ENCODE peak calls at places on chromosome 10, in four cellular contexts. Q is GM12878, I is H1, L is HepG2. A is an unnamed sample.

GRCh38 chr10:21195149-21195731 is 298.1 kb upstream of the NEBL start:
- DNase-seq in L (no peak), I (no peak), Q (no peak), A (no peak)

GRCh38 chr10:29270883-29271282 is 18.0 kb upstream of the LYZL1 start:
- DNase-seq in L (no peak), I (no peak), Q (no peak), A (no peak)

GRCh38 chr10:78543749-78544446 is 510.2 kb downstream of the RPS24 start:
- DNase-seq in L (peak), Q (no peak), I (no peak), A (no peak)

GRCh38 chr10:132376394-132376851 is 20.6 kb upstream of the PWWP2B start:
- DNase-seq in I (no peak), L (no peak), Q (no peak), A (no peak)

GRCh38 chr10:98338896-98339295 is 70.9 kb upstream of the LOXL4 start:
- DNase-seq in I (no peak), Q (no peak), L (no peak), A (no peak)

GRCh38 chr10:75480374-75480773 is 49.0 kb downstream of the LRMDA start:
- DNase-seq in I (no peak), Q (no peak), L (peak), A (no peak)

GRCh38 chr10:68167271-68167670 is 58.0 kb downstream of the MYPN start:
- DNase-seq in L (no peak), Q (no peak), I (no peak), A (no peak)

GRCh38 chr10:80457554-80458262 is 3.6 kb downstream of the TSPAN14 start:
- DNase-seq in I (no peak), Q (no peak), L (peak), A (no peak)

GRCh38 chr10:5560142-5560843 is 35.5 kb downstream of the CALML3 start:
- DNase-seq in I (no peak), L (no peak), Q (no peak), A (no peak)

GRCh38 chr10:101569465-101569837 is 18.6 kb downstream of the POLL start:
- DNase-seq in Q (no peak), I (peak), L (no peak), A (no peak)

GRCh38 chr10:101763141-101763540 is 12.8 kb downstream of the FGF8 start:
- DNase-seq in L (no peak), Q (no peak), I (no peak), A (no peak)

GRCh38 chr10:88150338-88150737 is 286.9 kb downstream of the PTEN start:
- DNase-seq in L (no peak), I (no peak), Q (no peak), A (no peak)

DNA sequence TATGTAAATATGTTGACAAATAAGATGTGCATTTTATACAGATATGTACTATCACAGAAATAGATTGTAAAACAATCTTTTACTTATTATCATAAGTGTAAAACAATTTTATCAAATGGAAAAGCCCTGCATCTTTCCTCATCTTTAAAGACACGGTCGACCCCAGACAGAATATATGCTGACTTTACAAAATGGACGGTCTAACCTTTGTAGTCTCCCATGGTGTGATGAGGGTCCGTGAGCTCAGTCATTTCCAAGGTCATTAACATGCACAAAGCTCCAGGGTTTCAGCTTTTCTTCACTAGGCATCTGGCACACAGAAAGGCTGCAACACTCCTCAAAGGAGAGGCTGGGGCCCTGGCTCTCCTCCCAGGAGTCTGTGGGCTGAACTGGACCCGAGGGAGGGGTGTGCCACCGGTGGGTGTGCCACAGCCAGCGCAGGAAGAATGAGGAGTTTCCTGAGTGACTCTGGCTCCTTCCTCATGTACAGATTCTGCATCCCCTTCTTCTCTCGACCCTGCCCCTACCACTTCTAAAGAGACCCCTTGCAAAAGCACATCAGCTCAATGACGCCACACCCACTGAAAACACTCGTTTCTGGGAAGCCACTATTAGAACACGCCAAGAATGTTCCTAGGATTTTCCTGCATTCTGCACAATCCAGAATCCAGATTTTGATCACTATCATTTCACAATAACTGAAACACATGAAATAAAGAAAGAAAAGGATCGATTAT is 26.2 kb upstream of the ABLIM1 start:
- DNase-seq in Q (no peak), I (no peak), L (peak), A (no peak)
- H3K4me3 ChIP-seq in Q (no peak), I (no peak), L (peak), A (no peak)

GRCh38 chr10:19421664-19422063 is 373.1 kb downstream of the MALRD1 start:
- DNase-seq in Q (no peak), L (no peak), I (no peak), A (no peak)

GRCh38 chr10:19416164-19416563 is 367.6 kb downstream of the MALRD1 start:
- DNase-seq in L (no peak), I (no peak), Q (no peak), A (peak)

GRCh38 chr10:19412531-19412930 is 363.9 kb downstream of the MALRD1 start:
- DNase-seq in Q (no peak), I (no peak), L (peak), A (no peak)

DNA sequence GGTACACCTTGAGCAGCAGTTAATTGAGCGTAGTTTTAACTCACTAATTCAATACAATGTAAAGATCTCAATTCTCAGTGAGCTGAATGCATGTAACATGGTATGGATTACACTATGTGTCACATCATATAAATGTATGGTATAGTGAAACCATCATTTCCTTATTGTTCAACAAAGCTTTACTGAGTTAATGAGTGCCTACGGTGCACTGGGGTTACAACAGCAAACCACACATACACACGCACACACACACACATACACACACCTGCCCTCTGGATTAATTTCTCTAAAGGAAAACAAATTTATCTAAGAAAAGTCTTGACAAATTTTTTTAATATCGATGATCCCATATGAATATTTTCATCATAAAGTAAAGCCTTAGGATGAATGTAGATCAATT is 369.1 kb downstream of the MALRD1 start:
- DNase-seq in I (no peak), L (no peak), Q (no peak), A (no peak)
- TF ChIP-seq SUZ12 in I (no peak), L (no peak), Q (no peak), A (no peak)

GRCh38 chr10:131248376-131249165 is 63.0 kb downstream of the TCERG1L start:
- DNase-seq in I (no peak), L (no peak), Q (no peak), A (no peak)

GRCh38 chr10:131247873-131248272 is 63.6 kb downstream of the TCERG1L start:
- DNase-seq in Q (no peak), L (no peak), I (no peak), A (no peak)

GRCh38 chr10:131245475-131246059 is 66.0 kb downstream of the TCERG1L start:
- DNase-seq in Q (no peak), I (no peak), L (no peak), A (no peak)

GRCh38 chr10:131246089-131246488 is 65.4 kb downstream of the TCERG1L start:
- DNase-seq in I (no peak), L (no peak), Q (no peak), A (no peak)

DNA sequence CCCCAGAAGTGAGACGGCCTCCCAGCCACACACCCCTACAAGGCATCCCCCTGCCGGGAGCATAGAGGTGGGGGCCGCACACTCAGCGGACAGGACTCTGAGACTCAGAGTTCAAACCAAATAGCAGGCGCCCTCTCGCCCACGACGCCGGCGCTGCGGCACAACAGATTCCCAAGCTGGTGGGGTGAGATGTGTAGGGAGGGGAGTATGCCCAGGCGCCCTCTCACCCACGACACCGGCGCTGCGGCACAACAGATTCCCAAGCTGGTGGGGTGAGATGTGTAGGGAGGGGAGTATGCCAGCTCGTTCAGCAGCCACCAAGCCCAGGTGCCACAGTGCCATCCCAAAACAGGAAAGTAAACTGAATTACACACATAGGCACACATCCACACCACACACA is 64.7 kb downstream of the TCERG1L start:
- DNase-seq in Q (no peak), L (no peak), I (no peak), A (no peak)
- H3K4me3 ChIP-seq in Q (no peak), L (no peak), I (no peak), A (no peak)

GRCh38 chr10:48592346-48592745 is 12.5 kb downstream of the ARHGAP22 start:
- DNase-seq in I (no peak), L (no peak), Q (no peak), A (no peak)

GRCh38 chr10:48587101-48587500 is 17.8 kb downstream of the ARHGAP22 start:
- DNase-seq in Q (no peak), L (no peak), I (no peak), A (no peak)

GRCh38 chr10:48589266-48589665 is 15.6 kb downstream of the ARHGAP22 start:
- DNase-seq in L (no peak), I (no peak), Q (no peak), A (no peak)

GRCh38 chr10:48590945-48591344 is 13.9 kb downstream of the ARHGAP22 start:
- DNase-seq in L (no peak), I (no peak), Q (no peak), A (no peak)

DNA sequence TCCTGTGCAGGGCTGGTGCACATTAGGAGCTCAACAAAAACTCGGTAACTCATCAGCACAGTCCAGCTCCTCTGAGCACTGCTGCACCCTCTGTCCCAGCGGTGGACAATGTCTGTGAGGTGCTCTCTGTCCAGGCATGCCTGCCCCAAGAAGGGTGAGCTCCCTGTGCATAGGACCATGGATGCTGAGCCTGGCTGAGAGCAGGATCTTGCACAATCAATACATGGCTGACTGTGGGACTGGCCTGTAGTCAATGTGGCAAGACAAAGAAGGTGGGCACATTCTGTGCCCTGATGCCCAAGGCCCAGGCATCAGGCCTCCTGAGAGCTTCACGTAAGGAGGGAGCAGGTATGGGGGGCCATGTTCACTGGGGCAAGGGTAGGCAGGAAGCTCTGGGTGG is 17.1 kb downstream of the ARHGAP22 start:
- DNase-seq in L (no peak), I (no peak), Q (no peak), A (no peak)
- TF ChIP-seq SUZ12 in L (no peak), I (no peak), Q (no peak), A (no peak)

GRCh38 chr10:48411510-48411909 is 105.0 kb downstream of the MAPK8 start:
- DNase-seq in I (no peak), L (no peak), Q (no peak), A (no peak)
- H3K4me3 ChIP-seq in I (no peak), L (no peak), Q (no peak), A (no peak)

GRCh38 chr10:42574336-42574735 is 64.0 kb downstream of the ZNF33B start:
- DNase-seq in I (no peak), L (no peak), Q (no peak), A (no peak)
- TF ChIP-seq SUZ12 in I (no peak), L (no peak), Q (no peak), A (no peak)

DNA sequence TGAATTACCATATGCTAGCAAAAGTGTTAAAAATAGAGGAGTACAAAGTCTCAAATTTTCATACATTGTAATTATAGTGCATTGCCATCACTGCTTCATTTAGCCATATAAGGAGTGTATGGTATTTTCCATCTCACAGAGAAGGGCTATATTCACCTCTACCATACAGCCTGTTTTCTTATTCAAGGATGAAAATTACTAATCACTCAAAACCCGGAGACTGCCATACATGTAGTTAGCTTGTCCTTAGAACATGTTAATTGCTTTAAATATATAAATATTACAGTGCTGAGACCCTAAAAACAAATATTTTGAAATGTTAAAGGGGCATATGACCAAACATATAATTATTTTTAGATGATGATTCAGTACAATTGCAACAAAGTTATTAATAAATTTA is 49.4 kb downstream of the CPEB3 start:
- DNase-seq in L (no peak), I (no peak), Q (no peak), A (no peak)
- H3K4me3 ChIP-seq in L (peak), I (peak), Q (peak), A (no peak)

DNA sequence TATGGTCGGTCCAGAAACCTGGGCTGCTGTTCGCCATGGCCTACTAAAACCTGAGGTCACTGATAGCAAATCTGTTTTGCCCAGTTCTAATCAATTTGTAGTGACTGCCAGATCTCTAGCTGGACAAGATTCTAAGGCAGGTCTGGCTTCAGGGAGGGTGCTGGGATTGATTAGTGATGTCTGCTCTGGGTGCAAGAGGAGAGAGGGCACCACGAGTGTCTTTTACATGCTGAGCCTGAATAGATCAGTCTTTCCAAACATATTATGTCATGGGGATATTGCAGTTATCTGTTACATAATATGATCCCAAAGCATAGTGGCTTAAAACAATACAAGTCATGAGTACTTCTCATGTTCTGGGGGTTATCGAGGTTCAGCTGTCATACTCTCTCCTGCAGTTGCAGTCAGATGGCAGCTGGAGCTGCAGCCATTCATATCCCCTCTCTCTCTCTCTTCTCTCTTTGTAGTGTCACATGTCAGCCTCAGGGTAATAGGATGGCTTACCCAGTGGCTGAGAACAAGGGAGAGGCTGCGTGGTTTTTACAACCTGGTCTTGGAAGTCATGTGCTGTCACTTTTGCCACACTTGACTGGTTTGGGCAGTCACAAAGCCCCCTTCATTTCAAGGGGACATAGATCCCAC is 26.0 kb downstream of the SLC29A3 start:
- DNase-seq in I (no peak), Q (no peak), L (no peak), A (no peak)
- TF ChIP-seq SUZ12 in I (no peak), Q (no peak), L (no peak), A (no peak)

A was measured in NT2/D1.